ENCODE peak calls at places on chromosomes 4 and X, in ten cellular contexts. E, H, I, J, O, G, X, Y, Q and F are unnamed samples.

GRCh38 chr4:38322709-38323108 is 341.3 kb upstream of the KLF3 start:
- DNase-seq in E (peak; percentile 56), Y (no peak), O (no peak), J (no peak), H (no peak), X (no peak), G (peak; percentile 88), Q (no peak), I (no peak), F (peak; percentile 81)

GRCh38 chr4:108010167-108010566 is 20.5 kb downstream of the HADH start:
- DNase-seq in G (peak; percentile 89), I (no peak), J (no peak), Y (no peak), E (no peak), X (no peak), H (no peak), O (no peak), Q (no peak), F (no peak)

GRCh38 chr4:76233534-76233933 is 18.0 kb upstream of the FAM47E start:
- DNase-seq in H (no peak), I (no peak), X (no peak), G (no peak), E (no peak), Q (no peak), O (no peak), J (no peak), Y (no peak), F (no peak)

GRCh38 chr4:79413486-79413885 is 5.5 kb upstream of the GK2 start:
- DNase-seq in O (no peak), Q (no peak), I (no peak), H (no peak), E (no peak), Y (no peak), J (no peak), X (no peak), G (no peak), F (no peak)

GRCh38 chrX:67384403-67384802 is 159.4 kb upstream of the AR start:
- DNase-seq in J (no peak), Q (no peak), G (no peak), E (no peak), H (no peak), O (no peak), X (no peak), I (no peak), Y (no peak), F (no peak)

GRCh38 chr4:148068065-148068911 is 336.4 kb downstream of the ARHGAP10 start:
- DNase-seq in O (peak; percentile 53), I (no peak), H (no peak), X (no peak), G (no peak), E (no peak), Y (no peak), J (no peak), Q (no peak), F (no peak)

GRCh38 chrX:104488811-104489210 is 77.2 kb upstream of the IL1RAPL2 start:
- DNase-seq in X (no peak), E (no peak), J (no peak), Q (no peak), G (peak; percentile 1), O (no peak), Y (no peak), H (no peak), I (no peak), F (no peak)

GRCh38 chr4:104394409-104394813 is 100.3 kb downstream of the CXXC4 start:
- DNase-seq in O (no peak), X (peak; percentile 26), J (no peak), H (no peak), I (no peak), Y (no peak), E (no peak), G (no peak), Q (no peak), F (no peak)

GRCh38 chr4:186019264-186019663 is 49.7 kb upstream of the TLR3 start:
- DNase-seq in H (no peak), O (no peak), X (no peak), Y (no peak), J (no peak), E (no peak), Q (no peak), I (no peak), G (no peak), F (no peak)

GRCh38 chrX:42094208-42094607 is 170.9 kb upstream of the CASK start:
- DNase-seq in X (no peak), I (no peak), Q (no peak), E (no peak), G (peak; percentile 26), J (no peak), Y (no peak), H (no peak), O (no peak), F (no peak)

GRCh38 chrX:9148626-9149385 is 114.9 kb upstream of the FAM9B start:
- DNase-seq in E (no peak), Y (no peak), Q (no peak), X (no peak), J (no peak), I (no peak), H (no peak), O (no peak), G (peak; percentile 70), F (peak; percentile 26)

GRCh38 chr4:109046549-109047171 is 255.8 kb downstream of the COL25A1 start:
- DNase-seq in I (no peak), Q (no peak), Y (no peak), E (no peak), O (no peak), X (no peak), G (peak; percentile 78), H (peak; percentile 53), J (no peak), F (no peak)

GRCh38 chr4:48490680-48491513 is 845 bp downstream of the ZAR1 start:
- DNase-seq in Y (no peak), O (no peak), J (no peak), Q (no peak), I (no peak), G (no peak), X (peak; percentile 40), H (no peak), E (no peak), F (no peak)

GRCh38 chr4:38560340-38560739 is 103.7 kb upstream of the KLF3 start:
- DNase-seq in Q (no peak), X (no peak), Y (no peak), E (no peak), O (no peak), I (no peak), H (no peak), G (no peak), J (no peak), F (no peak)

GRCh38 chrX:41716217-41716616 is 7.8 kb upstream of the GPR82 start:
- DNase-seq in E (no peak), Q (no peak), H (no peak), O (no peak), J (no peak), G (no peak), X (no peak), I (no peak), Y (no peak), F (no peak)

GRCh38 chr4:65791807-65792308 is 121.6 kb upstream of the EPHA5 start:
- DNase-seq in J (no peak), Q (peak; percentile 80), I (no peak), O (no peak), E (no peak), G (peak; percentile 66), H (peak; percentile 46), Y (no peak), X (no peak), F (no peak)

GRCh38 chrX:128781506-128781905 is 729.3 kb upstream of the ACTRT1 start:
- DNase-seq in O (no peak), Q (peak; percentile 43), Y (no peak), E (no peak), X (no peak), H (no peak), I (no peak), G (no peak), J (no peak), F (no peak)

GRCh38 chr4:96894621-96895020 is 1054.7 kb downstream of the PDHA2 start:
- DNase-seq in G (no peak), H (no peak), E (no peak), X (no peak), O (no peak), Y (no peak), I (no peak), J (no peak), Q (no peak), F (no peak)

GRCh38 chr4:174494146-174494545 is 28.1 kb downstream of the HPGD start:
- DNase-seq in Q (no peak), Y (no peak), O (no peak), I (no peak), E (no peak), H (no peak), J (no peak), G (no peak), X (no peak), F (no peak)
- H3K4me1 ChIP-seq in Q (peaks cover 14% of the 10 kb centered on the region), Y (no peaks in the 10 kb centered on the region), O (no peaks in the 10 kb centered on the region), I (no peaks in the 10 kb centered on the region), E (no peaks in the 10 kb centered on the region), H (no peaks in the 10 kb centered on the region), J (no peaks in the 10 kb centered on the region), G (no peaks in the 10 kb centered on the region), X (no peaks in the 10 kb centered on the region), F (no peaks in the 10 kb centered on the region)

GRCh38 chr4:26984896-26985295 is 124.3 kb downstream of the STIM2 start:
- DNase-seq in X (no peak), H (no peak), I (no peak), O (no peak), J (no peak), G (peak; percentile 29), Y (no peak), Q (no peak), E (no peak), F (no peak)
- H3K27ac ChIP-seq in X (no peak overlapping the region), H (no peak overlapping the region), I (no peak overlapping the region), O (no peak overlapping the region), J (no peak overlapping the region), G (no peak overlapping the region), Y (no peak overlapping the region), Q (no peak overlapping the region), E (no peak overlapping the region), F (no peak overlapping the region)

GRCh38 chr4:67292045-67292444 is 253.3 kb downstream of the CENPC start:
- DNase-seq in H (no peak), Y (no peak), E (no peak), I (no peak), J (no peak), Q (no peak), G (no peak), O (no peak), X (no peak), F (no peak)
- TF ChIP-seq CTCF in H (no peak), Y (no peak), E (no peak), I (no peak), J (no peak), Q (no peak), G (no peak), O (no peak), X (no peak), F (no peak)

DNA sequence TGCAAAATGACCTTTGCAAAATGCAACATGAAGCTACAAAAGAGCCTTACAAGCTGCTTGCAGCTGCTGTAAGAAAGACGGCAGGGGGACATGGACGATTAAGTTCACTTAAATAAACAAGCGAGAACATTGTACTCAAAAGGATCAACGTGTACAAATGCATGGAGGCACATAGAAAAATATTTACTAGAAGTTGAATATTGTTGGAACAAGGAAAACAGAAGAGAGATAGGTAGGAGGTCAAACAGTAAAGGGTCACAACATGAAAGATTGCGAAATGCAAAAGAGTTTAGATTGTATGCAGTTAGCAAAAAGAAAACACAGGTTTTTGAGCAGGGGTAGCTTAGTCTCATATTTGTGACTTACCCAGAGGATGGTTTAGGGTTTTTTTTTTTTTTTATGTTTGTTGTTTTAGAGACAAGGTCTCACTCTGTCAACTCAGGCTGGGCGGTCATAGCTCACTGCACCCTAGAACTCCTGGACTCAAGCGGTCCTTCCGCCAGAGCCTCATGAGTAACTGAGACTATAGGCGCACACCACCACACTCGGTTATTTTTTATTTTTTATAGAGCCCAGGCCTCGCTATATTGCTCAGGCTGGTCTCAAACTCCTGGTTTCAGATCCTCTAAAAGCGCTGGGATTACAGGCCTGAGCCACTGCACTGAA is 1.4 kb upstream of the PHF8 start:
- DNase-seq in H (no peak), J (no peak), Y (no peak), O (no peak), G (no peak), I (no peak), E (no peak), Q (no peak), X (no peak), F (no peak)
- H3K4me1 ChIP-seq in H (peaks cover 13% of the 10 kb centered on the region), J (no peaks in the 10 kb centered on the region), Y (peaks cover 11% of the 10 kb centered on the region), O (no peaks in the 10 kb centered on the region), G (no peaks in the 10 kb centered on the region), I (peaks cover 9% of the 10 kb centered on the region), E (no peaks in the 10 kb centered on the region), Q (peaks cover 5% of the 10 kb centered on the region), X (peaks cover 4% of the 10 kb centered on the region), F (no peaks in the 10 kb centered on the region)